ENCODE peak calls at places on chromosome 21, in four cellular contexts. One of them, this sample, is unnamed.

GRCh38 chr21:26070822-26071425 is 99.6 kb downstream of the APP start:
- DNase-seq in gastrocnemius medialis: peak; percentile 14
- DNase-seq in CD4-positive, CD25-positive, alpha-beta regulatory T cell: no peak
- DNase-seq in uterus: peak; percentile 52
- DNase-seq in this sample: no peak

GRCh38 chr21:46599251-46599572 is 5.7 kb downstream of the S100B start:
- DNase-seq in uterus: peak; percentile 57
- DNase-seq in CD4-positive, CD25-positive, alpha-beta regulatory T cell: no peak
- DNase-seq in gastrocnemius medialis: no peak
- DNase-seq in this sample: peak; percentile 78

GRCh38 chr21:38389891-38390290 is 108.4 kb downstream of the ERG start:
- DNase-seq in CD4-positive, CD25-positive, alpha-beta regulatory T cell: no peak
- DNase-seq in gastrocnemius medialis: no peak
- DNase-seq in uterus: no peak
- DNase-seq in this sample: no peak

GRCh38 chr21:42614811-42615342 is 38.5 kb upstream of the PDE9A start:
- DNase-seq in CD4-positive, CD25-positive, alpha-beta regulatory T cell: no peak
- DNase-seq in uterus: peak; percentile 4
- DNase-seq in gastrocnemius medialis: no peak
- DNase-seq in this sample: no peak

GRCh38 chr21:14452031-14452778 is 69.3 kb upstream of the HSPA13 start:
- DNase-seq in gastrocnemius medialis: no peak
- DNase-seq in CD4-positive, CD25-positive, alpha-beta regulatory T cell: no peak
- DNase-seq in uterus: no peak
- DNase-seq in this sample: no peak

GRCh38 chr21:15051652-15052554 is 12.9 kb downstream of the NRIP1 start:
- DNase-seq in uterus: no peak
- DNase-seq in CD4-positive, CD25-positive, alpha-beta regulatory T cell: no peak
- DNase-seq in gastrocnemius medialis: no peak
- DNase-seq in this sample: no peak

GRCh38 chr21:14602418-14602987 is 56.4 kb upstream of the SAMSN1 start:
- DNase-seq in gastrocnemius medialis: no peak
- DNase-seq in uterus: no peak
- DNase-seq in CD4-positive, CD25-positive, alpha-beta regulatory T cell: no peak
- DNase-seq in this sample: no peak

GRCh38 chr21:36791695-36792451 is 93.0 kb downstream of the SIM2 start:
- DNase-seq in CD4-positive, CD25-positive, alpha-beta regulatory T cell: no peak
- DNase-seq in gastrocnemius medialis: no peak
- DNase-seq in uterus: no peak
- DNase-seq in this sample: peak; percentile 34

GRCh38 chr21:32645261-32646182 is 33.3 kb upstream of the CFAP298 start:
- DNase-seq in gastrocnemius medialis: no peak
- DNase-seq in uterus: no peak
- DNase-seq in CD4-positive, CD25-positive, alpha-beta regulatory T cell: no peak
- DNase-seq in this sample: no peak

DNA sequence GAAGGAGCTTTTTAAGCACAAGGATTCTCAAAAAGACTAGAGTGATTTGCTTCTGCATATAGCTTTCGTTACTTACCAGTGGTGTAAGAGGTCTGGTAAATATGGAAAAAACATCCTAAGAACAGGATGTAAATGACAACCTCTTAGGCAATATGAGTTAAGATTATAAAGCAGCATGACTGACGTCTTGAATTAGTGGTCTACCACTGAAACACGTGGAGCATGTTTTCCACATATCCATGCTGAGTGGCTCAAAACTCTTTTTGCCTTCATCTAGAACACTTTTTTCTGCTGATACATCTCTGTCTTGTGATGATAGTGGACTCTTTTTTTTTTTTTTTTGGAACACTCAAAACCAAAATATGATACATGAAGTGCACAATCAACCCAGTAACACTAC is 44.6 kb downstream of the RCAN1 start:
- DNase-seq in gastrocnemius medialis: no peak
- DNase-seq in CD4-positive, CD25-positive, alpha-beta regulatory T cell: no peak
- DNase-seq in uterus: no peak
- DNase-seq in this sample: no peak
- H3K4me1 ChIP-seq in gastrocnemius medialis: no peaks in the 10 kb centered on the region
- H3K4me1 ChIP-seq in CD4-positive, CD25-positive, alpha-beta regulatory T cell: no peaks in the 10 kb centered on the region
- H3K4me1 ChIP-seq in uterus: no peaks in the 10 kb centered on the region
- H3K4me1 ChIP-seq in this sample: no peaks in the 10 kb centered on the region

GRCh38 chr21:33949516-33950424 is 34.2 kb upstream of the ATP5PO start:
- DNase-seq in uterus: no peak
- DNase-seq in gastrocnemius medialis: no peak
- DNase-seq in CD4-positive, CD25-positive, alpha-beta regulatory T cell: peak; percentile 59
- DNase-seq in this sample: no peak
- H3K27ac ChIP-seq in uterus: peak overlapping the region; percentile 92
- H3K27ac ChIP-seq in gastrocnemius medialis: peak overlapping the region; percentile 81
- H3K27ac ChIP-seq in CD4-positive, CD25-positive, alpha-beta regulatory T cell: peak overlapping the region; percentile 100
- H3K27ac ChIP-seq in this sample: no peak overlapping the region

DNA sequence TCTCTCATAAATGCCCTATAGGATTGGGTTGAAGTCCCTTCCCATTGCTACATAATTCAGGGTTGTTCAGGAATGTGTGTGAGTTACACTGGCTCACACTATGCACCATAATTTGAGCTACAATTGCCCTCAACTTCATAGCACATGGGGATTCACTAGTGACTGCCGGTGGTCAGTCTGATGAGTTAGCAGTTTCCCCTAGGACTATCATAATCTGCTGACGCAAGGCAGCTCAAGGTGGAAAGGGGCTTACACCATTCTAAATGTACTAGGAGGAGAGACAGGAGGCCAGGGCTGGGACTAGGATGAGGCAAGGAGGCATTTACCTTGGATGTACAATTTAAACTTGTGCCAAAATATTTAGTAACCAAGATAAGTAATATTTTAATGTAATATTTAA is 224.7 kb downstream of the GRIK1 start:
- DNase-seq in CD4-positive, CD25-positive, alpha-beta regulatory T cell: no peak
- DNase-seq in gastrocnemius medialis: no peak
- DNase-seq in uterus: no peak
- DNase-seq in this sample: no peak
- H3K4me1 ChIP-seq in CD4-positive, CD25-positive, alpha-beta regulatory T cell: no peaks in the 10 kb centered on the region
- H3K4me1 ChIP-seq in gastrocnemius medialis: no peaks in the 10 kb centered on the region
- H3K4me1 ChIP-seq in uterus: no peaks in the 10 kb centered on the region
- H3K4me1 ChIP-seq in this sample: no peaks in the 10 kb centered on the region

DNA sequence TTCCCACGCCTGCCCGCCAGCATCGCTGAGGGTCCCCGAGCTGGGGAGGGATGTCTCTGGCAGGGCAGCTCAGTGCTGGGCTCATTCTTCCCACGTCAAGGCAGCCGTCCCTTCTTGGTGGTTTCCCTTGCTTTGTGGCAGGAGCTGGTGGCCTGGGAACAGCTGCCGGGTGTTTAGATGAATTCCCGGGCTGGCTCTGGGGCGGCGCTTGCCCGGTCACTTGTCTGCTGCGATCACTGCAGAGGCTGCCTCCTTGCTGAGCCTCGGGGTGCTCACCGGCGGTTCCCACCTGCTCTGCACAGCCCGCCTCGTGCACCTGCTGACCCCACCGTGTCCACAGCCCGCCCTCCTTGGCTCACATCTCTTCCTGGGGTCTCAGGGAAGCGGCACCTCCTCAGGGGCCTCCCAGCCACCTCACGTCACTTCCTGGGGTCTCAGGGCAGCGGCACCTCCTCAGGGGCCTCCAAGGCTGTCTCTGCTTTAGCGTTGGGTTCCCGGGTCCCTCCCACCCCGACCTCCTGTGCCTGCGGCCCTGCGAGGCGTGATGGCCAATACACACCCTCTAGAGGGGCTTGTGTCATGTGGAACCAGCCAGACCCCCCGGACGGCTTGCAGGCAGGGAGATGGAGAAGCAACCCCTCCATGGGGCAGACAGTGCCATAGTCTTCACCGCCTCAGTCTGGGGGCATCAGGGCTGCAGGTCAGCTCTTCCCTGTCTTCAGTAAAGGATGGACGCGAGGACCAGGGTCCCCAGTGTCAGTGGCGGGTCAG is 13.5 kb downstream of the COL18A1 start:
- DNase-seq in uterus: no peak
- DNase-seq in CD4-positive, CD25-positive, alpha-beta regulatory T cell: no peak
- DNase-seq in gastrocnemius medialis: no peak
- DNase-seq in this sample: no peak
- H3K27ac ChIP-seq in uterus: no peak overlapping the region
- H3K27ac ChIP-seq in CD4-positive, CD25-positive, alpha-beta regulatory T cell: no peak overlapping the region
- H3K27ac ChIP-seq in gastrocnemius medialis: no peak overlapping the region
- H3K27ac ChIP-seq in this sample: peak overlapping the region; percentile 75

GRCh38 chr21:41500354-41500753 is 7.6 kb downstream of the TMPRSS2 start:
- DNase-seq in CD4-positive, CD25-positive, alpha-beta regulatory T cell: no peak
- DNase-seq in gastrocnemius medialis: no peak
- DNase-seq in uterus: no peak
- DNase-seq in this sample: no peak

GRCh38 chr21:41501919-41502318 is 6.0 kb downstream of the TMPRSS2 start:
- DNase-seq in gastrocnemius medialis: no peak
- DNase-seq in uterus: no peak
- DNase-seq in CD4-positive, CD25-positive, alpha-beta regulatory T cell: no peak
- DNase-seq in this sample: no peak

GRCh38 chr21:41497836-41498235 is 10.1 kb downstream of the TMPRSS2 start:
- DNase-seq in CD4-positive, CD25-positive, alpha-beta regulatory T cell: no peak
- DNase-seq in uterus: no peak
- DNase-seq in gastrocnemius medialis: no peak
- DNase-seq in this sample: no peak

GRCh38 chr21:41500931-41501381 is 7.0 kb downstream of the TMPRSS2 start:
- DNase-seq in gastrocnemius medialis: no peak
- DNase-seq in uterus: no peak
- DNase-seq in CD4-positive, CD25-positive, alpha-beta regulatory T cell: no peak
- DNase-seq in this sample: no peak

DNA sequence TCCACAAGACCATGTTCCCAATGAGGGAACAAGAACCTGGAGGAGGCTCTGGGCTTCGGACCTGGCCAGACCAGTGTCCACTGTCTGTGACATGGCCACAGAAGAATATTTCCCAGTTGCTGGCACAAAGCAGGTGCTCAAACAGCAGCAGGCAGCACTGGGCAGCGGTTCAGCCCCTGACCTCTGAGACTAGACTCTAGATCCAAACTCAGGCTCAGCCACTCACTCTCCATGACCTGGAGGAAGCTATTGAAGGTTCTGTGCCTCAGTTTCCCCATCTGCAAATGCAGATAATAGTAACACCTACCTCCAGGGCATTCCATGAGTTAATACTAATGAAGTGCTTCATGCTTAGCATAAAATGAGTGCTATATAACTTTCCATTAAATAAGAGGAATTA is 8.0 kb downstream of the TMPRSS2 start:
- DNase-seq in CD4-positive, CD25-positive, alpha-beta regulatory T cell: no peak
- DNase-seq in uterus: no peak
- DNase-seq in gastrocnemius medialis: no peak
- DNase-seq in this sample: no peak
- H3K4me1 ChIP-seq in CD4-positive, CD25-positive, alpha-beta regulatory T cell: no peaks in the 10 kb centered on the region
- H3K4me1 ChIP-seq in uterus: no peaks in the 10 kb centered on the region
- H3K4me1 ChIP-seq in gastrocnemius medialis: no peaks in the 10 kb centered on the region
- H3K4me1 ChIP-seq in this sample: no peaks in the 10 kb centered on the region

DNA sequence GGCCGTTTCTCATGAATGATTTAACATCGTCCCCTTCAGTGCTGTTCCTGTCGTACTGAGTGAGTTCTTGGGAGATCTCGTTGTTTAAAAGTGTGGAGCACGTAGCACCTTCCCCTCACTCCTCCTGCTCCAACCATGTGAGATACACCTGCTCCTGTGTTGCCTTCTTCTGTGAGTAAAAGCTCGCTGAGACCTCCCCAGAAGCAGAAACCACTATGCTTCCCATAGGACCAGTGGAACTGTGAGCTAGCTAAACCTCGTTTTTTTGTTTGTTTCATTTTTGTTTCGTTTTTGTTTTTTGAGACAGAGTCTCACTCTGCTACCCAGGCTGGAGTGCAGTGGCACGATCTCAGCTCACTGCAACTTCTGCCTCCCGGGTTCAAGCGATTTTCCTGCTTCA is 198.6 kb downstream of the NCAM2 start:
- DNase-seq in CD4-positive, CD25-positive, alpha-beta regulatory T cell: no peak
- DNase-seq in uterus: no peak
- DNase-seq in gastrocnemius medialis: no peak
- DNase-seq in this sample: no peak
- H3K27ac ChIP-seq in CD4-positive, CD25-positive, alpha-beta regulatory T cell: no peak overlapping the region
- H3K27ac ChIP-seq in uterus: no peak overlapping the region
- H3K27ac ChIP-seq in gastrocnemius medialis: no peak overlapping the region
- H3K27ac ChIP-seq in this sample: no peak overlapping the region

GRCh38 chr21:17786219-17787181 is 32.7 kb downstream of the C21orf91 start:
- DNase-seq in CD4-positive, CD25-positive, alpha-beta regulatory T cell: no peak
- DNase-seq in uterus: no peak
- DNase-seq in gastrocnemius medialis: no peak
- DNase-seq in this sample: no peak

GRCh38 chr21:17783003-17783402 is 36.2 kb downstream of the C21orf91 start:
- DNase-seq in CD4-positive, CD25-positive, alpha-beta regulatory T cell: no peak
- DNase-seq in gastrocnemius medialis: no peak
- DNase-seq in uterus: no peak
- DNase-seq in this sample: no peak

GRCh38 chr21:17783816-17784598 is 35.1 kb downstream of the C21orf91 start:
- DNase-seq in CD4-positive, CD25-positive, alpha-beta regulatory T cell: no peak
- DNase-seq in gastrocnemius medialis: no peak
- DNase-seq in uterus: no peak
- DNase-seq in this sample: no peak

GRCh38 chr21:17785403-17785788 is 33.8 kb downstream of the C21orf91 start:
- DNase-seq in uterus: no peak
- DNase-seq in CD4-positive, CD25-positive, alpha-beta regulatory T cell: no peak
- DNase-seq in gastrocnemius medialis: no peak
- DNase-seq in this sample: no peak

DNA sequence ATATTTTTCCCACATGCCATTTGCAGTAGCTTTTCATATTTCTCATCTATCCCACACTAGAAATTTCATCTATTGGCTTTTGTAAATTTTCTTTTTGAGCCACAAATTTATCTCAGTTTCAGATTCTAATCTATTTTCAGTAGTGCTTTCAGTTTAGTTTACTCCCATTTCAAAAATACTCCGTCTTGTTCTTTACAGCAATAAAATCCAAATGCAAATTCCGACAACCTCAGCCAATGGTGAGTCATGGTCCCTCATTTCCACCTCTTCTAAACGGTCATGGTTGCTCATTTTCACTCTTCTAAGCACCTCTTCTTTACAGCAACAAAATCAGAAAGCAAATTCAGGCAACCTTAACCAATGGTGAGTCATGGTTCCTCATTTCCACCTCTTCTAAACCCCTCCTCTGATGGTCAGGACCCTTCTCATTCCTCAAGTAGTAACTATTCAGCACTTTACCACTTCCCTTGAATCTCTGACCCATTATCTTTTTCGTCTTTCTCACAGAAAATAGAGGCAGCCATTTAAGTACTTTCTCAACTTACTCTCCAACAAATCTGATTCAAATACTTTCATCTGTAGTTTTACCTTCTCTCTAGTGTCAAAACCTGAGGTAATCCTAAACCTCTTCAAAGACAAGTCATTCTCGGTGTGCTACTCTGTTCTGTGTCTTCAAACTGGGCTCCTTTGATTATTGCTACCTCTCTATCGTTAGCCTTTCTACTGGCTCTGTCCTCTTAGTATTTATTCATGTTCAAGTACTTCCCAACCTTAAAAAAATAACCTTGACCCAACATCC is 34.4 kb downstream of the C21orf91 start:
- DNase-seq in gastrocnemius medialis: no peak
- DNase-seq in CD4-positive, CD25-positive, alpha-beta regulatory T cell: no peak
- DNase-seq in uterus: no peak
- DNase-seq in this sample: no peak
- H3K4me1 ChIP-seq in gastrocnemius medialis: no peaks in the 10 kb centered on the region
- H3K4me1 ChIP-seq in CD4-positive, CD25-positive, alpha-beta regulatory T cell: peaks cover 90% of the 10 kb centered on the region
- H3K4me1 ChIP-seq in uterus: no peaks in the 10 kb centered on the region
- H3K4me1 ChIP-seq in this sample: no peaks in the 10 kb centered on the region